ENCODE peak calls at places on chromosomes 13 and 19, in four cellular contexts. D, Z, T and Y are unnamed samples.

GRCh38 chr19:44657211-44657921 is 13.7 kb downstream of the PVR start:
- DNase-seq in D (peak), Z (peak), T (peak), Y (no peak)

GRCh38 chr19:55373318-55373992 is 3.2 kb upstream of the TMEM190 start:
- DNase-seq in D (no peak), Z (peak), T (no peak), Y (no peak)

GRCh38 chr13:107373551-107373950 is 805.6 kb upstream of the ARGLU1 start:
- DNase-seq in D (peak), Z (peak), T (peak), Y (peak)

GRCh38 chr19:46762245-46762890 is 16.1 kb upstream of the STRN4 start:
- DNase-seq in D (peak), Z (no peak), T (no peak), Y (no peak)

GRCh38 chr19:20472854-20473253 is 92.7 kb downstream of the ZNF737 start:
- DNase-seq in D (no peak), Z (no peak), T (no peak), Y (no peak)

GRCh38 chr13:59279024-59279423 is 884.7 kb downstream of the DIAPH3 start:
- DNase-seq in D (no peak), Z (no peak), T (no peak), Y (no peak)

GRCh38 chr13:38202730-38203129 is 146.9 kb upstream of the UFM1 start:
- DNase-seq in D (peak), Z (no peak), T (no peak), Y (peak)

GRCh38 chr19:39307233-39307821 is 11.1 kb downstream of the IFNL1 start:
- DNase-seq in D (peak), Z (peak), T (no peak), Y (no peak)

GRCh38 chr19:13692096-13692495 is 72.2 kb upstream of the MRI1 start:
- DNase-seq in D (peak), Z (no peak), T (peak), Y (peak)

GRCh38 chr19:6022570-6023049 is 44.7 kb upstream of the RANBP3 start:
- DNase-seq in D (no peak), Z (no peak), T (no peak), Y (no peak)

GRCh38 chr19:43789029-43789428 is 8.3 kb upstream of the KCNN4 start:
- DNase-seq in D (peak), Z (no peak), T (peak), Y (peak)

GRCh38 chr13:83890358-83890757 is 8.1 kb upstream of the SLITRK1 start:
- DNase-seq in D (no peak), Z (peak), T (no peak), Y (no peak)